ENCODE peak calls at places on chromosomes 4 and X, in eight cellular contexts. O, J, Q, G, P, C, U and F are unnamed samples.

GRCh38 chr4:37441231-37442061 is 196.9 kb downstream of the NWD2 start:
- DNase-seq in U (peak), J (no peak), O (no peak), Q (no peak), G (no peak), C (no peak), P (peak), F (no peak)

GRCh38 chrX:144768540-144768939 is 478.8 kb upstream of the SPANXN1 start:
- DNase-seq in O (no peak), Q (no peak), C (no peak), U (no peak), G (no peak), J (no peak), P (no peak), F (no peak)

GRCh38 chrX:50858548-50858947 is 44.6 kb upstream of the SHROOM4 start:
- DNase-seq in Q (no peak), P (no peak), J (no peak), O (no peak), U (peak), C (no peak), G (no peak), F (no peak)

GRCh38 chr4:168881754-168882153 is 128.3 kb downstream of the CBR4 start:
- DNase-seq in G (no peak), C (no peak), O (no peak), J (no peak), U (no peak), P (no peak), Q (no peak), F (no peak)

GRCh38 chr4:131013226-131013625 is 1917.3 kb downstream of the C4orf33 start:
- DNase-seq in C (no peak), P (no peak), Q (no peak), O (no peak), U (no peak), J (no peak), G (no peak), F (no peak)

GRCh38 chr4:98485816-98486355 is 172.5 kb downstream of the TSPAN5 start:
- DNase-seq in G (no peak), Q (no peak), O (no peak), P (no peak), U (no peak), C (no peak), J (no peak), F (no peak)

GRCh38 chr4:37317104-37317643 is 72.6 kb downstream of the NWD2 start:
- DNase-seq in U (no peak), J (no peak), P (no peak), Q (no peak), G (no peak), C (no peak), O (no peak), F (no peak)

GRCh38 chrX:134604701-134605271 is 53.5 kb downstream of the PLAC1 start:
- DNase-seq in U (peak), J (peak), O (no peak), Q (no peak), G (peak), P (no peak), C (no peak), F (peak)

GRCh38 chrX:7582191-7582590 is 260.8 kb upstream of the VCX start:
- DNase-seq in C (no peak), P (no peak), J (no peak), O (no peak), Q (no peak), U (no peak), G (no peak), F (no peak)

GRCh38 chr4:38856524-38857337 is at the start of gene TLR6:
- DNase-seq in C (no peak), Q (no peak), J (peak), O (no peak), U (peak), G (peak), P (peak), F (peak)

GRCh38 chr4:52143815-52144214 is 92.7 kb downstream of the SPATA18 start:
- DNase-seq in G (no peak), C (no peak), J (peak), Q (peak), O (no peak), P (no peak), U (no peak), F (no peak)

GRCh38 chr4:176817222-176817621 is 24.5 kb upstream of the VEGFC start:
- DNase-seq in O (no peak), J (no peak), P (no peak), C (no peak), G (no peak), Q (no peak), U (no peak), F (no peak)

GRCh38 chr4:148245015-148245414 is 197.2 kb downstream of the NR3C2 start:
- DNase-seq in O (no peak), J (no peak), C (no peak), G (no peak), Q (no peak), P (no peak), U (no peak), F (no peak)

GRCh38 chrX:1444896-1445480 is 7.7 kb downstream of the ASMTL start:
- DNase-seq in O (peak), P (no peak), Q (no peak), U (no peak), G (no peak), J (no peak), C (peak), F (no peak)

GRCh38 chrX:23235051-23235450 is 99.6 kb upstream of the PTCHD1 start:
- DNase-seq in G (no peak), Q (no peak), C (no peak), P (no peak), J (no peak), U (no peak), O (no peak), F (no peak)

GRCh38 chr4:151935411-151935810 is 174.6 kb upstream of the GATB start:
- DNase-seq in Q (no peak), G (no peak), U (no peak), C (no peak), J (no peak), P (no peak), O (no peak), F (no peak)

GRCh38 chr4:118154643-118155042 is 120.4 kb downstream of the NDST3 start:
- DNase-seq in O (no peak), C (no peak), U (no peak), P (no peak), J (peak), Q (peak), G (no peak), F (no peak)

GRCh38 chrX:139094671-139095592 is 383.4 kb upstream of the FGF13 start:
- DNase-seq in G (no peak), J (peak), U (no peak), O (no peak), C (no peak), P (no peak), Q (no peak), F (no peak)

GRCh38 chr4:121669163-121669550 is 27.6 kb downstream of the ANXA5 start:
- DNase-seq in G (no peak), O (no peak), Q (peak), J (peak), C (no peak), U (no peak), P (no peak), F (peak)

GRCh38 chr4:20483416-20483815 is 216.8 kb upstream of the PACRGL start:
- DNase-seq in U (no peak), J (peak), C (no peak), O (no peak), P (no peak), G (no peak), Q (no peak), F (no peak)

GRCh38 chrX:10174810-10175209 is 18.0 kb downstream of the CLCN4 start:
- DNase-seq in O (no peak), C (no peak), Q (no peak), G (no peak), P (no peak), J (no peak), U (no peak), F (no peak)

GRCh38 chr4:26058537-26058936 is 144.5 kb downstream of the SMIM20 start:
- DNase-seq in P (no peak), J (no peak), G (no peak), U (no peak), O (no peak), Q (no peak), C (no peak), F (peak)

GRCh38 chr4:20430555-20430954 is 178.8 kb downstream of the SLIT2 start:
- DNase-seq in C (no peak), P (peak), U (no peak), O (no peak), G (no peak), Q (peak), J (peak), F (no peak)

GRCh38 chr4:38069271-38069760 is 109.1 kb downstream of the PTTG2 start:
- DNase-seq in Q (no peak), C (no peak), O (no peak), U (peak), J (peak), G (peak), P (peak), F (peak)

GRCh38 chrX:86149089-86149488 is 838 bp downstream of the DACH2 start:
- DNase-seq in Q (no peak), C (no peak), J (no peak), U (no peak), G (no peak), O (no peak), P (no peak), F (no peak)
- H3K4me3 ChIP-seq in Q (no peak), C (peak), J (no peak), U (peak), G (no peak), O (peak), P (no peak), F (peak)

DNA sequence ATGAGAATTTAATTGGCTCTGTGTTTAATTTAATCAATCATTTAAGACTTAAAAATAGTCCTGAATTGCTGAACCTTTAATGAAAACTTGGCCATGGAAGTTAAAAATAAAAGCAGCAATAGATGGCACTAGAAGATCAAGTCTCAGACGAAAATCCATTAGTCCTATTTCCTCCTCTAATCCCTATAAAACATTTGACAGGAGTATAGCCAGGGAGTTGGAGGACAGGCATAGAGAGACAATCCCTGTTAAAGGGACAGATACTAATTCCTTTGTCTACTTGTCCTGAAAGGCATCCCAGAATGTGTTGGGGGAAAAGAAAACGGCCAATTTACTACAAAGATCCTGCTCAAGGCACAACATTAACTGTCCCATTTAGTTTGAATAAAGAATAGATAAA is 276.3 kb upstream of the TACR3 start:
- DNase-seq in P (no peak), J (peak), O (no peak), Q (no peak), U (peak), C (no peak), G (no peak), F (no peak)
- TF ChIP-seq CTCF in P (no peak), J (no peak), O (no peak), Q (no peak), U (peak), C (no peak), G (no peak), F (no peak)

GRCh38 chr4:84691170-84691691 is 108.3 kb downstream of the CDS1 start:
- DNase-seq in O (no peak), G (peak), C (no peak), U (peak), Q (peak), J (peak), P (no peak), F (peak)
- H3K4me3 ChIP-seq in O (no peak), G (no peak), C (no peak), U (no peak), Q (no peak), J (no peak), P (no peak), F (no peak)

DNA sequence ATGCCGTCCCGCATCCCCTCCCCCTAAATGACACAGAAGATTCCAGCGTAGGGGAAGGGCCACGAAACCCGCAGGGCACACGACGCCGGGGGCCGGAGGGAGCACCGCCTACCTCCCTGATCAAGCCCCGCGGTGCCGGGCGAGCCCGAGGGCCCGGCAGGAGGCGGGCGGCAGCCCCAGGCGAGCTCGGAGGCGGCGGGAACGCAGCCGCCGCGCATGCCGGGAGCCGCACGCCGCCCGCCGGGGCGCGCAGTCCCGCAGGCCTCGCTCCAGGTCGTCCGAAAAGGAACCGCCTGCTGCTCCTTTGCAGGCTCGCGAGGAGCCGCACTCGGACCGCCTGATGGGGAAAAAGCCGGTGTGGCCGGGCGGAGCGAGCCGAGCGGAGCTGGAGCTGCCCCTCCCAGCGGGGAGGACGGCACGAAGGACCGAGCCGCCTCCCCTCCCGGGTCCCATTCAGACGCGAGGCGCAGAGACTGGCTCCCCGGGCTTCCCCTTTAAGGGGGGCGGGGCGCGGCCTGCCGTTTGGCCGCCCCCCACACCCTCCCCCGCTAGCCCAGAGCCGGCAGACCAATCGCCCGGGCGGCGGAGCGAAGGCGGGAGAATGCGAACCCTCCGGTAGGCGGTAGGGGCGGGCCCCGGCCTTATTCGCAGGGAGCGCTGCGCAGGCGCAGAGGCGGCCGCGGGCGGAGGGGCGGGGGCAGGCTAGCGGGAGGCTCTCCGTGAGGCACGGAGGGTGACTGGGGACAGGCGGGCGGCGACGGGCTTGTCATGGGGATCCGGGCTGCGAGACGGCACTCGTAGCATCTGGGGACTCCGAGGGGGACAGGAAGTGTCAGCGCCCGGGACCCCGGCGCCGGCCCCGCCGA is 561 bp upstream of the ING2 start:
- DNase-seq in J (peak), U (peak), O (peak), P (peak), Q (peak), C (peak), G (peak), F (peak)
- TF ChIP-seq CTCF in J (peak), U (peak), O (peak), P (peak), Q (no peak), C (peak), G (no peak), F (no peak)

GRCh38 chrX:131907488-131908314 is 115.4 kb upstream of the STK26 start:
- DNase-seq in O (no peak), Q (no peak), C (no peak), U (no peak), P (no peak), G (no peak), J (no peak), F (no peak)
- H3K4me3 ChIP-seq in O (no peak), Q (no peak), C (no peak), U (no peak), P (no peak), G (no peak), J (no peak), F (no peak)

GRCh38 chrX:57453901-57454300 is 137.9 kb upstream of the ZXDB start:
- DNase-seq in C (no peak), Q (no peak), J (peak), G (no peak), O (no peak), P (no peak), U (peak), F (peak)
- TF ChIP-seq CTCF in C (no peak), Q (peak), J (peak), G (peak), O (no peak), P (peak), U (no peak), F (peak)

DNA sequence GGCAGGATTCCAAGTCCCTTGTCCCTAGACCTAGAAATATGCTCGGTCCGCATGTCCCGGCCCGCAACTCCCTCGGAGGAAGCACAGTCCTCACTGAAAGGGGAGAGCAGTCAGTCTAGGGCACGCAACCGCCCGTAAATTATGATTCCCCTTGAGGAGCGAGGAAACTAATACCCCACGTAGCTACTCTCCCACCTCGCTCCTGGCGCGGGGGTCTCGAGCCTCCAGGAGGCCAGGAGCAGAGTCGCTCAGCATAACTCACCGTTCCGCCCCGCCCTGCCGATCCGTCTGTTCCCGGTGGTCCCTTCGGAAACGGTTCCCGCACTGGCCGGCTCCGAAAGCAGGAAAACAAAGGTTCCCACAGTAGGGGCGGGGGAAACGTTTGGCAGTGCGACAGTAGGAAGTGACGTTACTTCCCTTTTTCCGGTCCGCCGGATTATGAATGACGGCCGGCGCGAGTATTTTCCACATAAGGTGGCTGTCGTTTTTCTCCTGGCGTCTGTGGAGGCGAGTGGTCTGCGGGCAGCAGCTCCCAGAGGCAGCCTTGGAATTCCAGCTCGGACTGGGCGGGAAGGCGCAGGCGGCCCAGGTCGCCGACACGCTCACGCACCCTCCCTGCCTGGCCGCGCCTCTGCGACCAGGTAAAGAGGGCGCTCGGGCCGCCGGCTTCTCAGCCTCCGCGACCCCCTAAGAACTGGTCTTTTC is at the start of the genes GSTCD and INTS12:
- DNase-seq in P (peak), O (peak), J (peak), C (peak), G (peak), Q (peak), U (peak), F (peak)
- H3K4me3 ChIP-seq in P (peak), O (peak), J (peak), C (peak), G (peak), Q (peak), U (peak), F (peak)

DNA sequence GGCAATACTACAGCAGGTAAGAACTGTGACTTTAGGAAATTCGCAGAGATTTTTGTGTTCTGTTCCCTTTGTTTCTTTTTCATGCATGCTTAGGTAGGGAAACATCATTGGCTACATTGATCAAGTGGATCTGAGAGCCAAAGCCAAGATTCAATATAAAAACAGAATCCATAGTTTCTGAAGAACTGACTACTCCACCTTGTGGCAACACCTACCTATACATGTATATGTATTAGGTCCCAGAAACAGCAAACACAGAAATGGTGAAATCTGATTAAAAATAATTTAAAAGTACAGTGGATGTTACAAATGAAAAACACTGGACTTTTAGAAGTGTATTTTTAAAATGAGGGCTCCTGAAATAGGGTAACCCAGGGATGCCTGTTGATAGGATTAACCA is 322.6 kb upstream of the MAOA start:
- DNase-seq in C (no peak), Q (no peak), U (no peak), G (no peak), O (no peak), J (no peak), P (no peak), F (peak)
- TF ChIP-seq CTCF in C (no peak), Q (no peak), U (no peak), G (no peak), O (no peak), J (no peak), P (peak), F (no peak)